ENCODE peak calls at places on chromosome 1, in four cellular contexts. H, O, U and J are unnamed samples.
A peak's percentile ranks its signal among the peaks of the same experiment; 100 is the strongest.

GRCh38 chr1:80472145-80472544 is 1328.6 kb upstream of the ADGRL2 start:
- DNase-seq in U (no peak), O (no peak), H (no peak), J (no peak)

GRCh38 chr1:65658122-65658521 is 134.6 kb upstream of the PDE4B start:
- DNase-seq in U (no peak), O (peak; percentile 20), H (no peak), J (no peak)

GRCh38 chr1:178714453-178714852 is 10.6 kb upstream of the RALGPS2 start:
- DNase-seq in U (no peak), O (no peak), H (no peak), J (no peak)

GRCh38 chr1:223771814-223772770 is 59.8 kb downstream of the CAPN2 start:
- DNase-seq in H (no peak), O (peak; percentile 87), U (peak; percentile 79), J (no peak)

GRCh38 chr1:179298952-179299351 is 5.4 kb downstream of the SOAT1 start:
- DNase-seq in O (no peak), H (no peak), U (no peak), J (no peak)

GRCh38 chr1:238488406-238488805 is 597.7 kb upstream of the ZP4 start:
- DNase-seq in O (no peak), U (no peak), H (no peak), J (no peak)

GRCh38 chr1:178692564-178693327 is 32.3 kb upstream of the RALGPS2 start:
- DNase-seq in U (no peak), H (no peak), O (no peak), J (no peak)

GRCh38 chr1:210330279-210330866 is 1.7 kb downstream of the HHAT start:
- DNase-seq in U (no peak), O (no peak), H (no peak), J (no peak)

GRCh38 chr1:32221581-32221979 is 573 bp downstream of the TMEM234 start:
- DNase-seq in O (no peak), U (no peak), H (no peak), J (no peak)
- H3K27ac ChIP-seq in O (peak overlapping the region; percentile 100), U (no peak overlapping the region), H (peak overlapping the region; percentile 58), J (peak overlapping the region; percentile 72)

DNA sequence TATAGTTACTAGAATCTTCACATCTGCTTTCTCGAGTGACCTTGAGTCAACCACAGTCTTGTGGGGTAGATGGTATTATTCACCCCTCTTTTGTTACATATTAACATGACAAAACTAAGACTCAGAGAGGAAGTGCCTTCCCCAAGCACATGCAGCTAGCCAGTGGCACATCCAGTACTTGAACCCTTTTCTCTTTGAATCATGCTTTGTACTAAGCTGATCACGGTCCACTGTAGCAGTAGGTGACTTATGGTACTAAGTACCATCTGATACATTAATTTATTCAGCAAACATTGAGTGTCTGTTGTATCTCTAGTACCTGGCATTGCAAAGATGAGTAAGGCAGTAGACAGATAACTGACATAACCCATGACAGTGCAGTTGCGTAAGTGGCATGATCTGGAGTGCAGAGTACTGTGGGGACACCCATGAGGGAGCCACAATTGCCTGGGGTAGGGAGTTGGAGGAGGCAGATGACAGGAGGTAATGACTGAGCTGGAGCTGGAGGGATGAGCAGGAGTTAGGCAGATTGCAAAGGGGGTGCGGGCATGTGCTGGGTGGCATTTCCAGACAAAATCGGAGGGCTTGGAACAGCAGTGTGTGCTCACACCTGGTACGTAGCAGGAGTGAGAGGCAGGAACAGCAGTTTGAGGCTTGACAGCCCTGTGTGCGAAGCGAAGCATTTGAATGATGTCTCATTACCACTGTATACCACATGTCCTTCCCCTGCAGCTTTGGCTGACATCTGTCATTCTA is 29.8 kb downstream of the UCK2 start:
- DNase-seq in O (no peak), U (no peak), H (no peak), J (no peak)
- H3K27ac ChIP-seq in O (peak overlapping the region; percentile 22), U (no peak overlapping the region), H (no peak overlapping the region), J (peak overlapping the region; percentile 7)

GRCh38 chr1:234386122-234386521 is 12.9 kb downstream of the COA6 start:
- DNase-seq in H (no peak), U (no peak), O (no peak), J (no peak)
- H3K27ac ChIP-seq in H (no peak overlapping the region), U (no peak overlapping the region), O (no peak overlapping the region), J (no peak overlapping the region)

GRCh38 chr1:158084747-158085146 is 91.3 kb downstream of the KIRREL1 start:
- DNase-seq in O (no peak), H (no peak), U (no peak), J (no peak)
- H3K27ac ChIP-seq in O (no peak overlapping the region), H (no peak overlapping the region), U (no peak overlapping the region), J (no peak overlapping the region)

DNA sequence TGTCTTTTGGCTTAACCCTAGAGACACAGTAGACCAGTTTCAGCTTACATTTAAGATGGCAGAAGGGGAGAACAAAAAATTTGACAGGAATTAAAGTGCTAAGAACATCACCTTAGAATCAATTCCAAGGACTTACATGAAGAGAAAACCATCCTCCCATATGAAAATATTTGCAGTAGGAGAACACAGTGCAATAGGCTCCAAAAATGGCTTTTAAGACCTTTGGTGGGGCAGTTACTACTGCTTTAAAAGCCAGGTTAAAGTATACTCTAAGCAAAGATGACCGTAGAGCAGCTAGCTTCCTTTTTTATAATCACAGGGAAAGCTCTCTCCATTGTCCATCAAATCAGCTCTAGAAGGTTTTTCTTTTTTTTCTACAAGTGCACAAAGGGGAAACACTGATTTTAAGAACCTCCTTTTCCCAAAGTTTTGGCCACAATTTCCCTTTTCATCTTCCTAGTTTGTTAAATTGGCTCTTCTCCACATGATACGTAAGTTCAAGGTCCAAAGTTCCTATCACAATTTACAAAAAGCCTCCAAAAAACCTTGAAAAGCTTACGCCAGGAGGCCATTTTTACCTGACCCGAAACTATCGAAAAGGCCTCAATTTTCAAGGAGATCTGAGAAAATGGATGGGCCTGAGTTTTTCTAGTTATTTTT is 3.3 kb downstream of the TXNIP start:
- DNase-seq in O (no peak), U (no peak), H (no peak), J (no peak)
- H3K27ac ChIP-seq in O (no peak overlapping the region), U (no peak overlapping the region), H (peak overlapping the region; percentile 94), J (peak overlapping the region; percentile 86)

GRCh38 chr1:35642472-35642955 is 1.2 kb upstream of the PSMB2 start:
- DNase-seq in U (no peak), O (no peak), H (no peak), J (no peak)
- H3K27ac ChIP-seq in U (peak overlapping the region; percentile 94), O (peak overlapping the region; percentile 80), H (no peak overlapping the region), J (peak overlapping the region; percentile 92)

GRCh38 chr1:24535778-24536177 is 20.1 kb upstream of the NCMAP start:
- DNase-seq in O (no peak), H (no peak), U (no peak), J (no peak)

GRCh38 chr1:24540906-24541710 is 14.8 kb upstream of the NCMAP start:
- DNase-seq in H (no peak), O (peak; percentile 82), U (no peak), J (no peak)

GRCh38 chr1:24540051-24540905 is 15.6 kb upstream of the NCMAP start:
- DNase-seq in U (no peak), O (no peak), H (no peak), J (no peak)

GRCh38 chr1:24535021-24535424 is 20.9 kb upstream of the NCMAP start:
- DNase-seq in U (no peak), H (no peak), O (no peak), J (no peak)

GRCh38 chr1:24536391-24536840 is 19.5 kb upstream of the NCMAP start:
- DNase-seq in U (no peak), H (no peak), O (peak; percentile 69), J (no peak)
- H3K27ac ChIP-seq in U (no peak overlapping the region), H (no peak overlapping the region), O (no peak overlapping the region), J (no peak overlapping the region)

GRCh38 chr1:19413999-19414398 is 71.3 kb downstream of the CAPZB start:
- DNase-seq in U (no peak), H (no peak), O (no peak), J (no peak)

GRCh38 chr1:19412654-19413053 is 72.7 kb downstream of the CAPZB start:
- DNase-seq in O (no peak), H (no peak), U (no peak), J (no peak)

GRCh38 chr1:19416919-19417441 is 68.4 kb downstream of the CAPZB start:
- DNase-seq in H (no peak), O (no peak), U (no peak), J (no peak)

GRCh38 chr1:19416145-19416544 is 69.2 kb downstream of the CAPZB start:
- DNase-seq in U (no peak), H (no peak), O (no peak), J (no peak)

DNA sequence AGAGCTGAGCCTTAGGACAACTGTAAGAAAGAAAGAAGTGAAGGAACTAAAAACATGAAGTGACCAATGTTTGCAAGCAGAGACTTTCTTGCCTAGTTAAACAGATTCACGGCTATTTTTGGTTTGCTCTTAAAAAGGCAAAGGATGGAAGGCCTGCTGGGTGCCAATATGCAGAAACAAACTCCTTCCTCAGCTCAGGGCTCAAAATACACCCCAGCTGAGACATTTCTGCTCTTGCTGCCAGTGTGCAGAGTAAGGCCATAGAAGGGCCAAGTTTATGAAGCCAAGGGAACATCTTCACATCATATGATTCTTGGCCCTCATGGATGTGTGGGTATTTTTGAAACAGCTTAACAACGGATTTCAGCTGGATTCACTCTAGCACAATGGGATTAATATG is 70.8 kb downstream of the CAPZB start:
- DNase-seq in O (peak; percentile 59), U (no peak), H (no peak), J (no peak)
- H3K27ac ChIP-seq in O (no peak overlapping the region), U (no peak overlapping the region), H (peak overlapping the region; percentile 26), J (no peak overlapping the region)

DNA sequence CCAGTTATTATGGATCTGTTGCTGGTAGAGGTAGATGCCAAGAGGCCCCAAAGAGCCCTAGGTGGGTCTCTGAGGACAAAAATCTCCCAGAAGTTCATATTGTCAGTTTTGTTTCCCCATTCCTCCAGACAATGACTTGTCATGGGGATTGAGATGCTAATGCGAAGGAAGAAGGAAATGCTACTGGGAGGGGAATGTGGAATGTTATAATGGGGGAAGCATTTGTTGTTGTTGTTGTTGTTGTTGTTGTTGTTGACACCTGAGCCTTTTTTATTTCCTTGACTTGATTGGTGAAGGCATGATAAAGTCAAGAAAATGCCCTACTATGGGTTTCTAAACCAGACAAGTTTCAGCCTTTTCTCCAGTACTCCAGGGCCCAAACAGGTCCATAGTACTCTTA is 108.9 kb downstream of the BEND5 start:
- DNase-seq in H (no peak), O (no peak), U (no peak), J (no peak)
- H3K27ac ChIP-seq in H (no peak overlapping the region), O (no peak overlapping the region), U (no peak overlapping the region), J (no peak overlapping the region)

GRCh38 chr1:234955107-234955731 is 173.4 kb downstream of the TOMM20 start:
- DNase-seq in O (peak; percentile 84), H (peak; percentile 78), U (no peak), J (no peak)
- H3K27ac ChIP-seq in O (peak overlapping the region; percentile 71), H (peak overlapping the region; percentile 57), U (no peak overlapping the region), J (no peak overlapping the region)